ENCODE peak calls at places on chromosomes 4 and X, in nine cellular contexts. X, G, Q, P, K, E, C, T and B are unnamed samples.

GRCh38 chrX:350534-351321 is 32.1 kb upstream of the GTPBP6 start:
- DNase-seq in K (no peak), E (no peak), Q (no peak), X (no peak), T (no peak), P (no peak), G (no peak), C (no peak), B (no peak)

GRCh38 chr4:5809216-5809776 is 83.6 kb downstream of the CRMP1 start:
- DNase-seq in K (no peak), C (no peak), X (no peak), P (no peak), T (no peak), G (no peak), Q (no peak), E (no peak), B (no peak)

GRCh38 chr4:14994242-14994641 is 8.0 kb upstream of the CPEB2 start:
- DNase-seq in G (no peak), Q (no peak), P (no peak), K (no peak), T (peak), X (no peak), E (peak), C (no peak), B (no peak)

GRCh38 chr4:99821918-99822503 is 5.4 kb downstream of the DAPP1 start:
- DNase-seq in G (no peak), Q (no peak), K (no peak), X (no peak), T (no peak), P (no peak), C (no peak), E (no peak), B (no peak)

GRCh38 chrX:84197550-84197949 is 9.6 kb upstream of the RPS6KA6 start:
- DNase-seq in P (no peak), G (no peak), C (no peak), Q (no peak), T (no peak), X (no peak), K (no peak), E (no peak), B (no peak)

GRCh38 chrX:96979766-96980165 is 96.1 kb downstream of the RPA4 start:
- DNase-seq in Q (no peak), T (no peak), P (no peak), X (no peak), G (no peak), E (no peak), C (no peak), K (no peak), B (no peak)

GRCh38 chr4:90186229-90186628 is 59.0 kb downstream of the CCSER1 start:
- DNase-seq in E (no peak), C (no peak), G (no peak), K (no peak), X (no peak), P (no peak), Q (no peak), T (no peak), B (no peak)

GRCh38 chrX:79138658-79139241 is 5.7 kb upstream of the GPR174 start:
- DNase-seq in G (no peak), K (no peak), X (no peak), T (no peak), E (no peak), P (no peak), C (no peak), Q (no peak), B (no peak)

GRCh38 chr4:102599887-102600286 is 98.7 kb downstream of the NFKB1 start:
- DNase-seq in P (no peak), X (no peak), T (no peak), E (no peak), C (no peak), K (no peak), G (no peak), Q (no peak), B (no peak)

GRCh38 chrX:130097507-130098201 is 12.6 kb downstream of the ELF4 start:
- DNase-seq in G (no peak), Q (no peak), K (no peak), E (peak), P (peak), X (no peak), T (no peak), C (peak), B (no peak)

GRCh38 chr4:176635372-176636261 is 157.1 kb downstream of the VEGFC start:
- DNase-seq in K (no peak), P (peak), E (no peak), G (no peak), Q (peak), X (no peak), T (peak), C (no peak), B (no peak)

GRCh38 chrX:118208476-118208875 is 91.9 kb upstream of the KLHL13 start:
- DNase-seq in Q (no peak), G (no peak), E (no peak), P (no peak), T (no peak), C (no peak), K (no peak), X (no peak), B (no peak)

GRCh38 chr4:143558823-143559756 is 45.6 kb downstream of the SMARCA5 start:
- DNase-seq in E (peak), Q (peak), G (peak), T (peak), P (peak), K (no peak), C (peak), X (no peak), B (peak)

GRCh38 chrX:78708171-78708570 is 39.3 kb upstream of the LPAR4 start:
- DNase-seq in X (no peak), C (no peak), T (peak), P (peak), Q (peak), K (no peak), E (peak), G (no peak), B (no peak)

DNA sequence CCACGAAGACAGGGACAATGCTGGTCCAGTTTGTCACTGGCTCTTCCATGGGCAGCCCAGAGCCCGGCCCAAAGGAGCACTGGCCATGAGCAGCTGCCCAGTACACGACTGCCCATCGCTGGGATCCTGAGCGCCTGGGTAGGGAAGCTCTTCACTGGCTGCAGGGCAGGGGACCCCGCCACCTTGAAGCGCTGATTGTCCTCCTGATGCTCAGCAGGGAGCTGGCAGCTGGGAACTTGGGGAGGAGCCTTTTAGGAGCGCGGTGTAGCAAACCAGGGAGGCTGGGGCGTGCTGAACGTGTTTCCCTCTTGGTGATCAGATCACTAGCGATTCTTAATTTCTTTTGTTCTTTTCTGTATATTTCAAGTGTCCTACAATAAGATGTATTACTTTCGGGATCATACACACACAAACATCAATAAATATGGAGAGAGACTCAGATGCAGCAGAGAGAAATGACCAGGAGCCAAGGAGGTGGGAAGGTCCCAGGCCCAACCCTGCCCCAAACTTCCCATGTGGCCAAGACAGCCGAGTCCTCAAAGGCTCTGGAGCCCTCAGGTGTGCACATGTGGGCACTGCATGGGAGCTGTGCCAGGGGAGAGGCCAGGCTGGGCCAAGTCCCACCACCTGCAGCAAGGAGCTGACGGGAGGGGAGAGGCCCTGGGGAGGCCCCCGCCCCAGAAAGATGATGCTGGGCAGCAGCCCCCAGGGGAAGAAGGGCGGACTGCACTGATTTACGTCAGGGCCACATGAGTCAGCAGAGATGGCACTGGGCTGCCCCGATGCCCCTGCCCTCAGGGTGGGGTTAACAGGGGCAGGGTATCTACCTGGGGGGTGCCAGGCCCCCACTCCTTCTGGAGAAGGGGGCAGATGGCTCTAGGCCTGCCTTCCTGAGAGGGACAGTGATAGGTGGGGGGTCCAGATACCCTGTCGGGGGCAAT is 1.6 kb downstream of the L1CAM start:
- DNase-seq in K (no peak), E (peak), X (no peak), T (no peak), P (no peak), Q (peak), G (no peak), C (no peak), B (no peak)
- TF ChIP-seq CTCF in K (no peak), E (peak), X (no peak), T (no peak), P (no peak), Q (no peak), G (no peak), C (no peak), B (peak)

GRCh38 chr4:154506253-154506652 is 14.7 kb upstream of the DCHS2 start:
- DNase-seq in X (no peak), G (no peak), T (peak), Q (peak), P (peak), E (peak), C (no peak), K (no peak), B (no peak)
- TF ChIP-seq CTCF in X (peak), G (peak), T (peak), Q (peak), P (peak), E (peak), C (peak), K (peak), B (peak)

GRCh38 chrX:145817299-145817665 is 347 bp upstream of the SLITRK2 start:
- DNase-seq in G (no peak), Q (no peak), T (no peak), E (no peak), K (no peak), X (no peak), P (no peak), C (no peak), B (no peak)

GRCh38 chrX:145818522-145819075 is 970 bp downstream of the SLITRK2 start:
- DNase-seq in C (no peak), X (no peak), G (no peak), K (no peak), P (no peak), E (no peak), Q (no peak), T (no peak), B (no peak)

GRCh38 chrX:145817666-145818521 is at the start of gene SLITRK2:
- DNase-seq in P (peak), T (no peak), Q (no peak), E (no peak), K (no peak), X (peak), G (peak), C (no peak), B (no peak)

GRCh38 chrX:145813081-145813480 is 4.5 kb upstream of the SLITRK2 start:
- DNase-seq in X (no peak), Q (no peak), C (no peak), E (no peak), P (no peak), G (no peak), K (no peak), T (no peak), B (no peak)

DNA sequence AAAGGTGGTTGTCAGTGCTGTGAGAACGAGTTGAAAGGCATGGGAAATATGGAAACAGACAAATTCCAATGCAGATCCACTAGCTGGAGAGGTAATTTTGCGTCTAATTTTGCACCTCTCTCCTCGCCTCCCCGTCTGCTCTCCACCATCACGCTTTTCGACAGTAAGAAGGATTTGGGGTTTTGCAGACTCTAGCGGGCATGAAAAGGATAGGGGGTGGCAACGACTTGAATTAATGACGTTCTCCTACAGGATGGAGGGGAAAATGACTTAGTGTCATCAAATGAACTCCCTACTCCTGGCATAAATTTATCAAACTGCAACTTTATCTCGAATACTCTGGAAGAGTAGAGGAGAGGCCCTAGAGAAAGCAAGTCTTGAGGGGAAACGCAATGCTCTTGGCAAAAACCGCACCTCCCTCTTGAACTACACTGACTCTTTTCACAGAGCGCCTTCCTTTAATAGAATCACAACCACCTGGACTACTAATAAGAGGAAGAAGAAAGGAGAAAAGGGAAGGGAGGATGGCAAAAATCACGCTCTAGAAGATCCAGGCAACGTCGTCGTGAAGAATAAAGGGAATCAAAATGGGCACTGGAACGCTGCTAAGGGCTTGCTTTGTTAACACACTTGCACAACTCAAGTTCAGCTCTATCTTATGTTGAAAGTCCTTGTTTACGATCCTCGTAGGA is 876 bp upstream of the SLITRK2 start:
- DNase-seq in K (no peak), X (no peak), P (no peak), T (no peak), C (no peak), Q (no peak), E (no peak), G (no peak), B (no peak)
- TF ChIP-seq CTCF in K (no peak), X (no peak), P (no peak), T (no peak), C (no peak), Q (no peak), E (no peak), G (no peak), B (no peak)

GRCh38 chr4:185640809-185641675 is 105.7 kb upstream of the PDLIM3 start:
- DNase-seq in Q (peak), X (no peak), T (peak), P (peak), K (peak), E (no peak), C (no peak), G (peak), B (peak)
- TF ChIP-seq CTCF in Q (peak), X (peak), T (peak), P (peak), K (peak), E (no peak), C (peak), G (no peak), B (peak)

GRCh38 chr4:161254375-161254774 is 909.4 kb downstream of the FSTL5 start:
- DNase-seq in G (no peak), C (no peak), X (no peak), P (no peak), E (no peak), K (no peak), Q (peak), T (no peak), B (no peak)
- TF ChIP-seq CTCF in G (no peak), C (no peak), X (no peak), P (no peak), E (no peak), K (no peak), Q (peak), T (no peak), B (peak)

DNA sequence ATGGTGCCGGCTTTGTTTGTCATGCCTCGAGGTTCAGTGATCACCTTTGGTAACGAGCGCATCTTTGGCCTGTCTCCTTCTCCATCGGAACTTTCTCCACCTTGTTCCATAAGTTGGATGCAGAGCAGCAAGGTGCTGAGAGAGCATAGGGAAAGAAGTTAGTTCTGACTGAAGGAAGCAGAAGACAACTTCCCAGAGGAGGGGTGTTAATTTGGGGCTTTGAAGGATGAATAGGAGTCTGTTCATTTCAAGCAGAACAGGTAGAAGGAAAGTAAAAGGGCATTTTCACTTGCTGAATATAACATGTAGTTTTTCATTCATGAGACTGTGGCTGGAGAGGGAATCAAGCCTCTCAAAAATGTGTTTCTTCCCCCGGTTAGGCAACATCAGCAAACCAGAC is 232.0 kb upstream of the PSAPL1 start:
- DNase-seq in G (no peak), E (no peak), K (no peak), P (no peak), X (no peak), Q (no peak), T (no peak), C (no peak), B (no peak)
- TF ChIP-seq CTCF in G (no peak), E (no peak), K (no peak), P (no peak), X (no peak), Q (no peak), T (no peak), C (no peak), B (no peak)

DNA sequence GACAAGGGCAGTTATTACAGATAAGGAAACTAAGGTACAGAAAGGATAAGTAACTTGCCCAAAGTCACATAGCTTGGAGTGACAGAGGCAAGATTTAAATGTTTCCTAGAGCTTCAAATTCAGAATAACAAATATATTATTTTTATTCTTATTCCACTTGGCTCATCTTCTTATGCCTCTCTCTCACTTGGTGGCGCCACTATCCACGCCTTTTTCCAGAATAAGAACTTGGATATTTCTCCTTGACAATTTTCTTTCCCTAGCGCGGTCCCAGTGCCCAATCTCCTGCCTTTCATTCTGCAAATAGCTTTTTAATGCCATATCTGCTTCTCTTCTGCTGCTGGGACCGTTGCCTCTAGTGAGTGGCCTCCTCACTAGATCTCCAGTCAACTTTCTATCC is 78.5 kb downstream of the MSN start:
- DNase-seq in P (no peak), C (no peak), T (no peak), K (no peak), X (no peak), G (no peak), Q (peak), E (no peak), B (no peak)
- TF ChIP-seq CTCF in P (peak), C (no peak), T (peak), K (no peak), X (no peak), G (no peak), Q (peak), E (no peak), B (peak)